ENCODE peak calls at places on chromosomes 6 and 20, in four cellular contexts. One of them, this sample, is unnamed. For H3K9me3, the result is how much of the 10 kb centered on the place peaks cover.

GRCh38 chr20:50309764-50310672 is 119.4 kb downstream of the CEBPB start:
- DNase-seq in neural progenitor cell: no peak
- DNase-seq in IMR-90: no peak
- DNase-seq in mammary epithelial cell: no peak
- DNase-seq in this sample: no peak

GRCh38 chr6:32938494-32938893 is 2.3 kb downstream of the HLA-DMB start:
- DNase-seq in neural progenitor cell: no peak
- DNase-seq in IMR-90: no peak
- DNase-seq in mammary epithelial cell: no peak
- DNase-seq in this sample: no peak

GRCh38 chr20:22579711-22580697 is 4.4 kb downstream of the FOXA2 start:
- DNase-seq in neural progenitor cell: peak
- DNase-seq in IMR-90: no peak
- DNase-seq in mammary epithelial cell: no peak
- DNase-seq in this sample: no peak

GRCh38 chr20:9467995-9468394 is 46.4 kb upstream of the LAMP5 start:
- DNase-seq in neural progenitor cell: peak
- DNase-seq in IMR-90: no peak
- DNase-seq in mammary epithelial cell: no peak
- DNase-seq in this sample: no peak

GRCh38 chr6:146364816-146365594 is 178.6 kb upstream of the RAB32 start:
- DNase-seq in neural progenitor cell: no peak
- DNase-seq in IMR-90: no peak
- DNase-seq in mammary epithelial cell: no peak
- DNase-seq in this sample: peak

GRCh38 chr6:101224751-101225150 is 168.8 kb upstream of the GRIK2 start:
- DNase-seq in neural progenitor cell: no peak
- DNase-seq in IMR-90: no peak
- DNase-seq in mammary epithelial cell: no peak
- DNase-seq in this sample: no peak

GRCh38 chr20:4507288-4507719 is 214.4 kb upstream of the PRND start:
- DNase-seq in neural progenitor cell: no peak
- DNase-seq in IMR-90: peak
- DNase-seq in mammary epithelial cell: peak
- DNase-seq in this sample: peak

GRCh38 chr6:64145658-64146057 is 510.1 kb downstream of the PHF3 start:
- DNase-seq in neural progenitor cell: no peak
- DNase-seq in IMR-90: no peak
- DNase-seq in mammary epithelial cell: no peak
- DNase-seq in this sample: no peak

GRCh38 chr6:9520417-9521151 is 894.3 kb downstream of the TFAP2A start:
- DNase-seq in neural progenitor cell: no peak
- DNase-seq in IMR-90: peak
- DNase-seq in mammary epithelial cell: peak
- DNase-seq in this sample: peak

GRCh38 chr20:41094656-41095055 is 42.7 kb upstream of the PLCG1 start:
- DNase-seq in neural progenitor cell: no peak
- DNase-seq in IMR-90: peak
- DNase-seq in mammary epithelial cell: no peak
- DNase-seq in this sample: no peak

GRCh38 chr6:2764610-2765165 is 505 bp upstream of the WRNIP1 start:
- DNase-seq in neural progenitor cell: peak
- DNase-seq in IMR-90: peak
- DNase-seq in mammary epithelial cell: peak
- DNase-seq in this sample: peak

GRCh38 chr20:50027611-50028105 is 44.9 kb downstream of the SNAI1 start:
- DNase-seq in neural progenitor cell: no peak
- DNase-seq in IMR-90: peak
- DNase-seq in mammary epithelial cell: peak
- DNase-seq in this sample: peak

GRCh38 chr6:168247456-168248147 is 72.0 kb downstream of the DACT2 start:
- DNase-seq in neural progenitor cell: no peak
- DNase-seq in IMR-90: no peak
- DNase-seq in mammary epithelial cell: no peak
- DNase-seq in this sample: no peak

GRCh38 chr6:131952886-131953509 is 1.8 kb upstream of the CCN2 start:
- DNase-seq in neural progenitor cell: no peak
- DNase-seq in IMR-90: no peak
- DNase-seq in mammary epithelial cell: no peak
- DNase-seq in this sample: peak

GRCh38 chr20:51985013-51985415 is 182.7 kb upstream of the SALL4 start:
- DNase-seq in neural progenitor cell: no peak
- DNase-seq in IMR-90: peak
- DNase-seq in mammary epithelial cell: peak
- DNase-seq in this sample: peak

GRCh38 chr6:122399348-122400120 is at the start of gene HSF2:
- DNase-seq in neural progenitor cell: peak
- DNase-seq in IMR-90: peak
- DNase-seq in mammary epithelial cell: peak
- DNase-seq in this sample: peak

GRCh38 chr6:44399991-44400390 is 12.5 kb downstream of the CDC5L start:
- DNase-seq in neural progenitor cell: no peak
- DNase-seq in IMR-90: no peak
- DNase-seq in mammary epithelial cell: no peak
- DNase-seq in this sample: no peak

GRCh38 chr6:130575971-130576370 is 210.2 kb downstream of the TMEM200A start:
- DNase-seq in neural progenitor cell: no peak
- DNase-seq in IMR-90: no peak
- DNase-seq in mammary epithelial cell: no peak
- DNase-seq in this sample: no peak

GRCh38 chr6:35935469-35935868 is 14.6 kb upstream of the SRPK1 start:
- DNase-seq in neural progenitor cell: no peak
- DNase-seq in IMR-90: no peak
- DNase-seq in mammary epithelial cell: no peak
- DNase-seq in this sample: no peak

GRCh38 chr6:121521164-121521555 is 85.7 kb downstream of the GJA1 start:
- DNase-seq in neural progenitor cell: peak
- DNase-seq in IMR-90: peak
- DNase-seq in mammary epithelial cell: no peak
- DNase-seq in this sample: no peak

GRCh38 chr6:154995241-154996162 is at the start of gene TIAM2:
- DNase-seq in neural progenitor cell: peak
- DNase-seq in IMR-90: no peak
- DNase-seq in mammary epithelial cell: no peak
- DNase-seq in this sample: peak

GRCh38 chr20:38272961-38273360 is 12.4 kb upstream of the KIAA1755 start:
- DNase-seq in neural progenitor cell: no peak
- DNase-seq in IMR-90: peak
- DNase-seq in mammary epithelial cell: no peak
- DNase-seq in this sample: peak

GRCh38 chr20:53981752-53982437 is 88.5 kb downstream of the BCAS1 start:
- DNase-seq in neural progenitor cell: no peak
- DNase-seq in IMR-90: no peak
- DNase-seq in mammary epithelial cell: peak
- DNase-seq in this sample: no peak

GRCh38 chr6:170107606-170108222 is 183.2 kb downstream of the DLL1 start:
- DNase-seq in neural progenitor cell: no peak
- DNase-seq in IMR-90: no peak
- DNase-seq in mammary epithelial cell: no peak
- DNase-seq in this sample: no peak

GRCh38 chr6:25359191-25359861 is 80.2 kb downstream of the CARMIL1 start:
- DNase-seq in neural progenitor cell: peak
- DNase-seq in IMR-90: peak
- DNase-seq in mammary epithelial cell: peak
- DNase-seq in this sample: peak

GRCh38 chr6:170190046-170190445 is 100.8 kb downstream of the DLL1 start:
- DNase-seq in neural progenitor cell: no peak
- DNase-seq in IMR-90: no peak
- DNase-seq in mammary epithelial cell: no peak
- DNase-seq in this sample: no peak

GRCh38 chr20:34979366-34980153 is 23.9 kb downstream of the MYH7B start:
- DNase-seq in neural progenitor cell: peak
- DNase-seq in IMR-90: no peak
- DNase-seq in mammary epithelial cell: no peak
- DNase-seq in this sample: no peak

GRCh38 chr6:29943053-29943966 is 978 bp downstream of the HLA-A start:
- DNase-seq in neural progenitor cell: no peak
- DNase-seq in IMR-90: no peak
- DNase-seq in mammary epithelial cell: no peak
- DNase-seq in this sample: peak

GRCh38 chr6:37758234-37758633 is 60.6 kb upstream of the MDGA1 start:
- DNase-seq in neural progenitor cell: no peak
- DNase-seq in IMR-90: no peak
- DNase-seq in mammary epithelial cell: no peak
- DNase-seq in this sample: no peak

GRCh38 chr6:37758647-37759046 is 60.9 kb upstream of the ZFAND3 start:
- DNase-seq in neural progenitor cell: no peak
- DNase-seq in IMR-90: no peak
- DNase-seq in mammary epithelial cell: no peak
- DNase-seq in this sample: no peak

GRCh38 chr6:37757381-37757780 is 59.7 kb upstream of the MDGA1 start:
- DNase-seq in neural progenitor cell: no peak
- DNase-seq in IMR-90: no peak
- DNase-seq in mammary epithelial cell: no peak
- DNase-seq in this sample: no peak

GRCh38 chr6:37756141-37756540 is 58.5 kb upstream of the MDGA1 start:
- DNase-seq in neural progenitor cell: no peak
- DNase-seq in IMR-90: no peak
- DNase-seq in mammary epithelial cell: no peak
- DNase-seq in this sample: no peak

DNA sequence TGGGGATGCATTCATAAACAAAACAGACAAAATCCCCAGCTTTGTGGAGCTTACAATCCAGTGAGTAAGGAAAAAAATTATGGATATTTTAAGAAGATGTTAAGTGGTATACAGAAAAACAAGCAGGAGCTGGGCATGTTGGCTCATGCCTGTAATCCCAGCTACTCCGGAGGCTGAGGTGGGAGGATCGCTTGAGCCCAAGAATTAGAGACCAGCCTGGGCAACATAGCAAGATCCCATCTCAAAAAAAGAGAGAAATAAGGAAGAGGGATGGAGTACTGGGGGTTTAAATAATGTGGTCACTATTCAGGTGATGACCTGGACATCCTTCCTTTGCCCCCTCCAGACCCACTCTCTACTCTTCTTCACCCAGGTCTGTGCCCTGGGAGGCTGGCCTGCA is 55.0 kb upstream of the MDGA1 start:
- DNase-seq in neural progenitor cell: no peak
- DNase-seq in IMR-90: no peak
- DNase-seq in mammary epithelial cell: no peak
- DNase-seq in this sample: no peak
- H3K9me3 ChIP-seq in neural progenitor cell: under half
- H3K9me3 ChIP-seq in IMR-90: under half
- H3K9me3 ChIP-seq in mammary epithelial cell: under half
- H3K9me3 ChIP-seq in this sample: under half

DNA sequence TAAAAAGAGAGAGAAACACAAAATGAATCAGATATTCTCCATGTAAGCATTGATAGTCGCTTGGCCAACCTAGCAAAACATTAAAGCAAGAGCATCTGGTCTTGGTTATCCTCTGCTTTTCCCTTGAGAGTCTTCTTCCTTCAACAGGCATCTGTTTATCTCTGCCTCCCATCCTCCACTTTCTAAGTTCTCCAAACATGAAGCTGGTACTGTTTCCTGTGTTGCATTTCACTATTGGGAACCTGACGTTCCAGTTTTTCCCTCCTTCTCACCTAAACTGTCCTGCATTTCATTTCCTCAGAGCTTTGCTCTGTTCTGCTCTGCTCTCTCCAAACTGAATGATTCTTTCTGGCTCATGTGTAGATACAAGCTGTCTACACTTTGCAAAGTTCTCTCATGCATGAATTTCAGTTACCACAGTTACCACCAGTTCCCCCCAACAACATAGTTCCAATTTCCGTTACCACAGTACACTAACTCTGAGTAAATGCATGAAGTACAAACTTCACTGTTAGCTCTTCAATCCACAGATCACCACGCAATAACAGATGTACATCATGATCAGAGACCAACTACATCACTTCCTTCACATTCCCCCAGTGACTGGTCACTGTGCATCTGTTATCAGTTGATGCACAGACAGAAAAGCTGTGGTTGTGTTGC is 86.7 kb upstream of the F13A1 start:
- DNase-seq in neural progenitor cell: no peak
- DNase-seq in IMR-90: no peak
- DNase-seq in mammary epithelial cell: no peak
- DNase-seq in this sample: no peak
- H3K9ac ChIP-seq in neural progenitor cell: no peak
- H3K9ac ChIP-seq in IMR-90: no peak
- H3K9ac ChIP-seq in mammary epithelial cell: no peak
- H3K9ac ChIP-seq in this sample: no peak

DNA sequence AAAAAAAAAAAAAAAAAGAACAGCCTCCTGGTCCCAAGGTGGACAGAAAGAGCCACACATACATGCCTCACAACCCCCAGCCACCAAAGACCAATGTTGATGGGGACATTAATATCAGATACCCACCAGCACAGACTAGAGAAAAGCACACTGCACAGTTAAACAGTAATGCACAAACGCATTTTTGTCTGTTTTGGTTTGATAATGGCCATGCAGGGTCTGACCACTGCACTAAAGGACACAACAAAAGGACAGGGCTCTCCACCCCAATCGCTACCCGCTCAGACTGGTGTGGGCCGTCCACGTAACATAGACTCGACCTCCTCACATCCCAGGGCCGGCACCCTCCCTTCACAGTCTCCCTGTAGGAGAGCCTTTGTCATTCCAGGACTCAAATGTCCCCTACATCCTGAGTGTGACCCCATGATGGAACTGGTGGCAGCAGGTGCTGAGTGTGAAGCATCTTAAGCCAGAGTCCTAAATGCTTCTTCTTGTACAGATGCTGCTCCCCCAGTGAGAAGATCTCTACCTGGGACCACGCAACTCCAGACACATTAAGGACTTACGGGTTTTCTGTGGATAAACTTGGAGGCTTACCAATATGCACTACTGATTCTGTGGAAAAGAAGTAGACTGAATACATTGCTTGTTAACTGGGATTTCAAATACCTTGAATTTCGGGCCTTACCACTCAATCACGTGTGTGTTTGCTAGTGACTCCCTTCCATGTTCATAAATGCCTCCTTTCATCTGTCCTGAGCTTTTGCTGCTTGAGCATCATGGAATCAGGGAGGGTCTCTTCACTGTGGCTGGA is 28.0 kb downstream of the RRBP1 start:
- DNase-seq in neural progenitor cell: no peak
- DNase-seq in IMR-90: no peak
- DNase-seq in mammary epithelial cell: no peak
- DNase-seq in this sample: no peak
- H3K9me3 ChIP-seq in neural progenitor cell: under half
- H3K9me3 ChIP-seq in IMR-90: under half
- H3K9me3 ChIP-seq in mammary epithelial cell: under half
- H3K9me3 ChIP-seq in this sample: under half

DNA sequence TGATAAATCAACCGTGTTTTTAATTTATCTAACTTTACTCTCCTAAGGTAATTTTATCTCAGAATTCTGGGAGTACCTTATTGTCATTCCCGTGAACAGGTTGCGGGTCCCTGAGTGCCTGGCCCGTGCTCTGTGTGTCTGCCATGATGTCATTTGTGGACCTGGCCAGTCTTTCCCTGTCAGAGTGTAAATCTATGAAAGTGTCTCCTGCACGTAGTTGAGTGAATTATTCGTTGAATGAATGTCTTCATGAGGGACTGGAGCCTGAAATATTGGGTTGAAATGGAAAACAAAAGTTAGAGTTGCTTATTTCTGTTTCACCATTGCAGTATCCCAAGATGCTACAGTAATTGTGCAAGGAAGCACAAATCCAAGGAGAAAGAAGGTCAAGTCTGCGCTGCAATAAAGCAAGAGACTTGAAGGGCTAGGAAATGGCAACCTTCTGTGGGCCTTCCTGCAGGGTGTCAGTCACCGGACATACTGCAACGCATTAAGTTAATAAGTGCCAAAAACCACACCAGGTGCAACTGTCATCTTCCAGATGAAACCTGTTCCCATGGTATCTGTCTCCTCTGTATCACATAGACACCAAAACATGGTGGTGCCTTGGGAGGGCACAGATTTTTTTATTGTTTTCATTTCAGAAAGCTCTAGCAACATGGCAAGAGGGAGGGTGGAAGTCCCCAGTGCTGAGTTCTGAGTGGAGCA is 135.5 kb downstream of the ZDHHC14 start:
- DNase-seq in neural progenitor cell: no peak
- DNase-seq in IMR-90: no peak
- DNase-seq in mammary epithelial cell: no peak
- DNase-seq in this sample: no peak
- H3K9ac ChIP-seq in neural progenitor cell: no peak
- H3K9ac ChIP-seq in IMR-90: no peak
- H3K9ac ChIP-seq in mammary epithelial cell: no peak
- H3K9ac ChIP-seq in this sample: no peak

This sample was measured in adipocyte.